ENCODE peak calls at places on chromosome 10, in four cellular contexts. B is NCI-H1105, E is NCI-H2171 treated with DMSO at 0.1 percent for 48 hours, A is ELF-1. G is an unnamed sample.

GRCh38 chr10:30051220-30051619 is 8.2 kb downstream of the JCAD start:
- DNase-seq in B (no peak), E (no peak), A (no peak), G (no peak)

GRCh38 chr10:3439183-3439582 is 266.6 kb upstream of the PITRM1 start:
- DNase-seq in B (no peak), E (no peak), A (no peak), G (no peak)

GRCh38 chr10:17435187-17435586 is 19.2 kb downstream of the ST8SIA6 start:
- DNase-seq in B (no peak), E (no peak), A (no peak), G (no peak)

GRCh38 chr10:71966046-71967004 is 2.1 kb downstream of the CHST3 start:
- DNase-seq in B (no peak), E (no peak), A (no peak), G (no peak)

GRCh38 chr10:25556457-25556856 is 377.6 kb upstream of the MYO3A start:
- DNase-seq in B (no peak), E (no peak), A (no peak), G (peak; percentile 38)

GRCh38 chr10:93815304-93816091 is 57.8 kb downstream of the LGI1 start:
- DNase-seq in B (no peak), E (no peak), A (peak; percentile 54), G (peak; percentile 6)

GRCh38 chr10:22365644-22366565 is 20.6 kb downstream of the SPAG6 start:
- DNase-seq in B (no peak), E (no peak), A (no peak), G (no peak)

GRCh38 chr10:112649492-112650152 is 202.6 kb downstream of the VTI1A start:
- DNase-seq in B (no peak), E (no peak), A (no peak), G (no peak)

GRCh38 chr10:128642502-128642901 is 516.3 kb upstream of the MKI67 start:
- DNase-seq in B (no peak), E (no peak), A (no peak), G (no peak)

GRCh38 chr10:31133628-31134302 is 102.1 kb upstream of the ZNF438 start:
- DNase-seq in B (peak; percentile 45), E (peak; percentile 88), A (peak; percentile 83), G (peak; percentile 66)

GRCh38 chr10:99966306-99966705 is 43.4 kb downstream of the DNMBP start:
- DNase-seq in B (no peak), E (no peak), A (peak; percentile 23), G (no peak)

GRCh38 chr10:75542902-75543301 is 111.5 kb downstream of the LRMDA start:
- DNase-seq in B (no peak), E (no peak), A (peak; percentile 68), G (no peak)

GRCh38 chr10:69629897-69630650 is at the start of gene FAM241B:
- DNase-seq in B (peak; percentile 25), E (peak; percentile 53), A (peak; percentile 73), G (peak; percentile 80)

GRCh38 chr10:101031796-101032636 is 982 bp downstream of the SFXN3 start:
- DNase-seq in B (peak; percentile 35), E (peak; percentile 68), A (peak; percentile 72), G (peak; percentile 52)

GRCh38 chr10:119489572-119490326 is 52.8 kb downstream of the RGS10 start:
- DNase-seq in B (no peak), E (peak; percentile 13), A (peak; percentile 83), G (peak; percentile 46)

GRCh38 chr10:132637477-132638129 is 100.0 kb downstream of the INPP5A start:
- DNase-seq in B (peak; percentile 10), E (peak; percentile 53), A (peak; percentile 74), G (peak; percentile 22)

GRCh38 chr10:29811751-29812427 is 177.1 kb upstream of the SVIL start:
- DNase-seq in B (no peak), E (peak; percentile 19), A (no peak), G (peak; percentile 20)

GRCh38 chr10:83062871-83063270 is 1076.4 kb upstream of the GHITM start:
- DNase-seq in B (no peak), E (no peak), A (peak; percentile 64), G (no peak)

GRCh38 chr10:92880233-92880861 is 32.0 kb downstream of the EXOC6 start:
- DNase-seq in B (no peak), E (peak; percentile 67), A (no peak), G (peak; percentile 61)

GRCh38 chr10:22736134-22736533 is 21.8 kb upstream of the PIP4K2A start:
- DNase-seq in B (no peak), E (no peak), A (no peak), G (no peak)

GRCh38 chr10:43774234-43774769 is 125.6 kb upstream of the ZNF32 start:
- DNase-seq in B (no peak), E (no peak), A (no peak), G (no peak)

GRCh38 chr10:28135258-28135657 is 136.4 kb upstream of the ODAD2 start:
- DNase-seq in B (no peak), E (no peak), A (no peak), G (no peak)

GRCh38 chr10:131676971-131677421 is 223.8 kb upstream of the PPP2R2D start:
- DNase-seq in B (no peak), E (no peak), A (peak; percentile 86), G (no peak)

GRCh38 chr10:127215882-127216281 is 19.5 kb upstream of the INSYN2A start:
- DNase-seq in B (no peak), E (peak; percentile 67), A (no peak), G (no peak)

GRCh38 chr10:116088985-116089384 is 184.0 kb downstream of the GFRA1 start:
- DNase-seq in B (no peak), E (no peak), A (no peak), G (no peak)

GRCh38 chr10:106836923-106837322 is 327.6 kb downstream of the SORCS1 start:
- DNase-seq in B (no peak), E (no peak), A (no peak), G (no peak)

GRCh38 chr10:52440612-52441285 is 126.7 kb downstream of the DKK1 start:
- DNase-seq in B (no peak), E (no peak), A (peak; percentile 7), G (peak; percentile 12)

GRCh38 chr10:42952358-42952757 is 124.5 kb upstream of the RET start:
- DNase-seq in B (no peak), E (no peak), A (peak; percentile 93), G (peak; percentile 22)

GRCh38 chr10:110789604-110790428 is 81.9 kb upstream of the PDCD4 start:
- DNase-seq in B (no peak), E (peak; percentile 89), A (peak; percentile 45), G (peak; percentile 31)

GRCh38 chr10:108721874-108722273 is 1201.4 kb downstream of the XPNPEP1 start:
- DNase-seq in B (no peak), E (no peak), A (no peak), G (peak; percentile 19)

GRCh38 chr10:103648951-103649532 is 155.5 kb downstream of the NEURL1 start:
- DNase-seq in B (no peak), E (no peak), A (no peak), G (no peak)

GRCh38 chr10:24916365-24916764 is 36.0 kb downstream of the PRTFDC1 start:
- DNase-seq in B (no peak), E (no peak), A (no peak), G (no peak)

GRCh38 chr10:100654835-100655759 is 90.3 kb upstream of the PAX2 start:
- DNase-seq in B (no peak), E (peak; percentile 7), A (peak; percentile 71), G (peak; percentile 11)

GRCh38 chr10:53140516-53140915 is 367.9 kb upstream of the MBL2 start:
- DNase-seq in B (no peak), E (no peak), A (no peak), G (no peak)

GRCh38 chr10:30970760-30971460 is 60.8 kb downstream of the ZNF438 start:
- DNase-seq in B (no peak), E (no peak), A (no peak), G (no peak)

GRCh38 chr10:47362199-47362598 is 14.0 kb downstream of the RBP3 start:
- DNase-seq in B (no peak), E (no peak), A (no peak), G (no peak)

G was measured in NCI-H69.